ENCODE peak calls at places on chromosome 17, in eight cellular contexts. One of them, this sample, is unnamed.
A peak's percentile ranks its signal among the peaks of the same experiment; 100 is the strongest.

GRCh38 chr17:75722076-75722475 is 817 bp downstream of the ITGB4 start:
- DNase-seq in effector memory CD4-positive, alpha-beta T cell: no peak
- DNase-seq in testis: no peak
- DNase-seq in IMR-90: no peak
- DNase-seq in substantia nigra: no peak
- DNase-seq in thoracic aorta: no peak
- DNase-seq in dorsolateral prefrontal cortex: no peak
- DNase-seq in CD4-positive, alpha-beta memory T cell: no peak
- DNase-seq in this sample: no peak

GRCh38 chr17:76271669-76272540 is 6.8 kb downstream of the UBALD2 start:
- DNase-seq in effector memory CD4-positive, alpha-beta T cell: peak; percentile 57
- DNase-seq in testis: no peak
- DNase-seq in IMR-90: no peak
- DNase-seq in substantia nigra: no peak
- DNase-seq in thoracic aorta: no peak
- DNase-seq in dorsolateral prefrontal cortex: no peak
- DNase-seq in CD4-positive, alpha-beta memory T cell: peak; percentile 56
- DNase-seq in this sample: no peak

GRCh38 chr17:9817086-9817485 is 4.8 kb downstream of the GSG1L2 start:
- DNase-seq in effector memory CD4-positive, alpha-beta T cell: no peak
- DNase-seq in testis: peak; percentile 48
- DNase-seq in IMR-90: peak; percentile 23
- DNase-seq in substantia nigra: no peak
- DNase-seq in thoracic aorta: no peak
- DNase-seq in dorsolateral prefrontal cortex: peak; percentile 64
- DNase-seq in CD4-positive, alpha-beta memory T cell: no peak
- DNase-seq in this sample: peak; percentile 70

GRCh38 chr17:20173091-20173490 is 163.9 kb downstream of the SPECC1 start:
- DNase-seq in effector memory CD4-positive, alpha-beta T cell: no peak
- DNase-seq in testis: no peak
- DNase-seq in IMR-90: no peak
- DNase-seq in substantia nigra: no peak
- DNase-seq in thoracic aorta: no peak
- DNase-seq in dorsolateral prefrontal cortex: no peak
- DNase-seq in CD4-positive, alpha-beta memory T cell: no peak
- DNase-seq in this sample: no peak

GRCh38 chr17:55334285-55334684 is 69.5 kb downstream of the HLF start:
- DNase-seq in effector memory CD4-positive, alpha-beta T cell: no peak
- DNase-seq in testis: no peak
- DNase-seq in IMR-90: no peak
- DNase-seq in substantia nigra: no peak
- DNase-seq in thoracic aorta: no peak
- DNase-seq in dorsolateral prefrontal cortex: no peak
- DNase-seq in CD4-positive, alpha-beta memory T cell: no peak
- DNase-seq in this sample: no peak

GRCh38 chr17:17149520-17150449 is 56.3 kb downstream of the PLD6 start:
- DNase-seq in effector memory CD4-positive, alpha-beta T cell: no peak
- DNase-seq in testis: no peak
- DNase-seq in IMR-90: no peak
- DNase-seq in substantia nigra: no peak
- DNase-seq in thoracic aorta: no peak
- DNase-seq in dorsolateral prefrontal cortex: no peak
- DNase-seq in CD4-positive, alpha-beta memory T cell: no peak
- DNase-seq in this sample: no peak

GRCh38 chr17:61144137-61144536 is 255.5 kb upstream of the TBX2 start:
- DNase-seq in effector memory CD4-positive, alpha-beta T cell: no peak
- DNase-seq in testis: no peak
- DNase-seq in IMR-90: no peak
- DNase-seq in substantia nigra: no peak
- DNase-seq in thoracic aorta: no peak
- DNase-seq in dorsolateral prefrontal cortex: no peak
- DNase-seq in CD4-positive, alpha-beta memory T cell: no peak
- DNase-seq in this sample: no peak

GRCh38 chr17:79800325-79801155 is 3.7 kb upstream of the CBX8 start:
- DNase-seq in effector memory CD4-positive, alpha-beta T cell: no peak
- DNase-seq in testis: no peak
- DNase-seq in IMR-90: peak; percentile 39
- DNase-seq in substantia nigra: no peak
- DNase-seq in thoracic aorta: no peak
- DNase-seq in dorsolateral prefrontal cortex: no peak
- DNase-seq in CD4-positive, alpha-beta memory T cell: no peak
- DNase-seq in this sample: no peak

GRCh38 chr17:68029512-68030215 is 5.9 kb upstream of the KPNA2 start:
- DNase-seq in effector memory CD4-positive, alpha-beta T cell: no peak
- DNase-seq in testis: no peak
- DNase-seq in IMR-90: no peak
- DNase-seq in substantia nigra: no peak
- DNase-seq in thoracic aorta: no peak
- DNase-seq in dorsolateral prefrontal cortex: no peak
- DNase-seq in CD4-positive, alpha-beta memory T cell: no peak
- DNase-seq in this sample: no peak
- H3K27ac ChIP-seq in effector memory CD4-positive, alpha-beta T cell: no peak overlapping the region
- H3K27ac ChIP-seq in testis: no peak overlapping the region
- H3K27ac ChIP-seq in IMR-90: no peak overlapping the region
- H3K27ac ChIP-seq in substantia nigra: no peak overlapping the region
- H3K27ac ChIP-seq in thoracic aorta: no peak overlapping the region
- H3K27ac ChIP-seq in dorsolateral prefrontal cortex: no peak overlapping the region
- H3K27ac ChIP-seq in CD4-positive, alpha-beta memory T cell: no peak overlapping the region
- H3K27ac ChIP-seq in this sample: no peak overlapping the region

DNA sequence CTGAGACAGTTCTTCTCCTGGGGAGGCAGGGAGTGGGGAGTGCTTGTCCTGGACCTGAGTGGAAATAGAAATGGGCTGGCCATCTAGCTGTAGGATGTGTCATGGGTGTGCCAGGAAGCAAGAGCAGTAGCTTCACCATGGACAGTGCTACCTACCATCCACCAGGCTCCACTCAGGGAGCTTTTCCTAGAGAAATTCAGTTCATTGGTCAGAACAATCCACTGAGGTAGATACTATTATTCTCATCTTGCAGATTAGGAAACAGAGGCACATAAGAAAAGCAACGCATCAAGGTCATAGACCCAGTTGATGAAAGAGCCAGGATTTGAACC is 372.0 kb downstream of the SLC39A11 start:
- DNase-seq in effector memory CD4-positive, alpha-beta T cell: no peak
- DNase-seq in testis: no peak
- DNase-seq in IMR-90: no peak
- DNase-seq in substantia nigra: no peak
- DNase-seq in thoracic aorta: no peak
- DNase-seq in dorsolateral prefrontal cortex: no peak
- DNase-seq in CD4-positive, alpha-beta memory T cell: no peak
- DNase-seq in this sample: no peak
- H3K27ac ChIP-seq in effector memory CD4-positive, alpha-beta T cell: no peak overlapping the region
- H3K27ac ChIP-seq in testis: no peak overlapping the region
- H3K27ac ChIP-seq in IMR-90: no peak overlapping the region
- H3K27ac ChIP-seq in substantia nigra: no peak overlapping the region
- H3K27ac ChIP-seq in thoracic aorta: no peak overlapping the region
- H3K27ac ChIP-seq in dorsolateral prefrontal cortex: no peak overlapping the region
- H3K27ac ChIP-seq in CD4-positive, alpha-beta memory T cell: no peak overlapping the region
- H3K27ac ChIP-seq in this sample: no peak overlapping the region

DNA sequence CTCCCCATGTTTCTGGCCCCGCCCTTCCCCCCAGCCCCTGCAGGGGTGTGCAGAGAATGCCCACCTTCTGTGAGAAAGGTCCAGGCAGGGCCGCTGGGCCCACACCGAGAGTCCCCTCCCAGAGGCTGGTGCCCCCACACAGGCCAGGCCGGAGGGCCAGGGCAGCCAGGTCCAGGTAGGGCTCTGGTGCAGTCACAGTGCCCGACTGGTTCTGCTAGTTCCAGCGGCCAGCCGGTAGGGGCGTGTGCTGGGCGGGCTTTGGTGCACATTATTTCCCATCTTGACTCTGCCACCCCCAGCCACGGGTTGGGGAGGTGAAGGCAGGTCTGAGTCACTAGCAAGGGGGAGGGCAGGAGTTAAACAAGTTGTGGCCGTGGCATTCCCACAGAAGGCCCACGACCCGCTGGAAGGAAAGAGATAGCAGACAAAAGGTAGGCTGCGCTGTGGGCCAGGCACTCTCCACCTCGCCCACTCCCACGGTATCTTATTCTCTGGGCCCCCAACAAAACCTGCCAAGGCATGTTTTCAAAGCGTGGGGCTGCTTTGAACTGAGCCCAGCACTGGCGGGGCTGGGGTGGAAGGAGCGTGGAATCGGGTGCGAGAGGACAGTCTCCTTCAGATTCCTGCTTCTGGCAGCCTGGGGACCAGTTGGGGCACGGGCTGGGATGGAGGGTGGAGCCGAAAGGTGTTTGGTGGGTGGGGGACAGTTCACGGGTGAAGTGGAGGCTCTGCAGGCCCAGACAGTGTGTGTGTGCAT is 1.9 kb downstream of the EPN3 start:
- DNase-seq in effector memory CD4-positive, alpha-beta T cell: no peak
- DNase-seq in testis: no peak
- DNase-seq in IMR-90: no peak
- DNase-seq in substantia nigra: no peak
- DNase-seq in thoracic aorta: no peak
- DNase-seq in dorsolateral prefrontal cortex: no peak
- DNase-seq in CD4-positive, alpha-beta memory T cell: no peak
- DNase-seq in this sample: no peak
- H3K27ac ChIP-seq in effector memory CD4-positive, alpha-beta T cell: no peak overlapping the region
- H3K27ac ChIP-seq in testis: no peak overlapping the region
- H3K27ac ChIP-seq in IMR-90: no peak overlapping the region
- H3K27ac ChIP-seq in substantia nigra: no peak overlapping the region
- H3K27ac ChIP-seq in thoracic aorta: no peak overlapping the region
- H3K27ac ChIP-seq in dorsolateral prefrontal cortex: no peak overlapping the region
- H3K27ac ChIP-seq in CD4-positive, alpha-beta memory T cell: no peak overlapping the region
- H3K27ac ChIP-seq in this sample: peak overlapping the region; percentile 80

GRCh38 chr17:73340093-73340596 is 28.3 kb upstream of the CDC42EP4 start:
- DNase-seq in effector memory CD4-positive, alpha-beta T cell: no peak
- DNase-seq in testis: no peak
- DNase-seq in IMR-90: peak; percentile 95
- DNase-seq in substantia nigra: no peak
- DNase-seq in thoracic aorta: no peak
- DNase-seq in dorsolateral prefrontal cortex: no peak
- DNase-seq in CD4-positive, alpha-beta memory T cell: no peak
- DNase-seq in this sample: peak; percentile 90
- H3K27ac ChIP-seq in effector memory CD4-positive, alpha-beta T cell: no peak overlapping the region
- H3K27ac ChIP-seq in testis: no peak overlapping the region
- H3K27ac ChIP-seq in IMR-90: peak overlapping the region; percentile 81
- H3K27ac ChIP-seq in substantia nigra: no peak overlapping the region
- H3K27ac ChIP-seq in thoracic aorta: peak overlapping the region; percentile 66
- H3K27ac ChIP-seq in dorsolateral prefrontal cortex: peak overlapping the region; percentile 47
- H3K27ac ChIP-seq in CD4-positive, alpha-beta memory T cell: no peak overlapping the region
- H3K27ac ChIP-seq in this sample: peak overlapping the region; percentile 76

DNA sequence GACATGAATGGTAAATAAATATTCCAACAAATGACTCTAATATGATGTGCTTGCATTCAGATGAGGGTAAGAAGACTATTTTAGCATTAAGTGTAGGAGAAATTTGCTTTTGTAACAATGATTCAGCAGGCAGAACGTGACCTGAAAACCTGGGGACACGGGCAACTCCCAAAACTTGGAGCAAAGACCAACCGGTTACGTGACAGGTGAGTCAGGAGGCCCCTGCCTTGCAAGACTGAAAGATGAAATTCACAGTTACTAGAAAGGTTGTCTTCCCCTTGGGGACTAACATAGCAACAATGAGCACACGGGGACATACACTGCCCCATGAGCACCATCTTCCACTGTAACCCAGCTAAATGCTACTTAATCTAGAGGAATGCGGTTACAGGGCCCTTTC is 33.5 kb upstream of the ERN1 start:
- DNase-seq in effector memory CD4-positive, alpha-beta T cell: no peak
- DNase-seq in testis: no peak
- DNase-seq in IMR-90: no peak
- DNase-seq in substantia nigra: no peak
- DNase-seq in thoracic aorta: no peak
- DNase-seq in dorsolateral prefrontal cortex: no peak
- DNase-seq in CD4-positive, alpha-beta memory T cell: no peak
- DNase-seq in this sample: no peak
- H3K27ac ChIP-seq in effector memory CD4-positive, alpha-beta T cell: no peak overlapping the region
- H3K27ac ChIP-seq in testis: no peak overlapping the region
- H3K27ac ChIP-seq in IMR-90: no peak overlapping the region
- H3K27ac ChIP-seq in substantia nigra: no peak overlapping the region
- H3K27ac ChIP-seq in thoracic aorta: no peak overlapping the region
- H3K27ac ChIP-seq in dorsolateral prefrontal cortex: no peak overlapping the region
- H3K27ac ChIP-seq in CD4-positive, alpha-beta memory T cell: no peak overlapping the region
- H3K27ac ChIP-seq in this sample: no peak overlapping the region

DNA sequence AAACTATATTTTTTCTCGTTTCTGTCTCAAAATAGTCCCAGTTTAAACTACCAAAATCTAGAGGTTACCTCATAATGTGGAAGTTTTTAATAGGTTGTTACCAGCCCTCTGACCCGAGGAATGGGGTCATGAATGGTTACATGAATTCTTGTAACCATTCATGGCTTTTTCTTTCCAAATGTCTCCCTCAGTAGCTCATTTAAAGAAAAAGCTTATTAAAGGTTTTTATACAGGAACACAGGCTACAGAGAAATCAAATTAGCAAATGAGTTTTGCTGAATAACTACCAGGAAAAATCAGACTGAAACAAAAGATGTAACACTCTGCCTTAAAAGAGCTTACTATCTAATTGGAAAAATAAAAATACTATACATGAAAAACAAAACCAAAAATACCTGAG is 63.4 kb downstream of the SMURF2 start:
- DNase-seq in effector memory CD4-positive, alpha-beta T cell: no peak
- DNase-seq in testis: no peak
- DNase-seq in IMR-90: no peak
- DNase-seq in substantia nigra: no peak
- DNase-seq in thoracic aorta: no peak
- DNase-seq in dorsolateral prefrontal cortex: no peak
- DNase-seq in CD4-positive, alpha-beta memory T cell: no peak
- DNase-seq in this sample: no peak
- H3K27ac ChIP-seq in effector memory CD4-positive, alpha-beta T cell: no peak overlapping the region
- H3K27ac ChIP-seq in testis: no peak overlapping the region
- H3K27ac ChIP-seq in IMR-90: no peak overlapping the region
- H3K27ac ChIP-seq in substantia nigra: no peak overlapping the region
- H3K27ac ChIP-seq in thoracic aorta: no peak overlapping the region
- H3K27ac ChIP-seq in dorsolateral prefrontal cortex: no peak overlapping the region
- H3K27ac ChIP-seq in CD4-positive, alpha-beta memory T cell: no peak overlapping the region
- H3K27ac ChIP-seq in this sample: no peak overlapping the region

GRCh38 chr17:46121165-46121764 is 72.0 kb downstream of the KANSL1 start:
- DNase-seq in effector memory CD4-positive, alpha-beta T cell: no peak
- DNase-seq in testis: no peak
- DNase-seq in IMR-90: no peak
- DNase-seq in substantia nigra: no peak
- DNase-seq in thoracic aorta: no peak
- DNase-seq in dorsolateral prefrontal cortex: no peak
- DNase-seq in CD4-positive, alpha-beta memory T cell: no peak
- DNase-seq in this sample: no peak
- H3K27ac ChIP-seq in effector memory CD4-positive, alpha-beta T cell: no peak overlapping the region
- H3K27ac ChIP-seq in testis: no peak overlapping the region
- H3K27ac ChIP-seq in IMR-90: no peak overlapping the region
- H3K27ac ChIP-seq in substantia nigra: peak overlapping the region; percentile 71
- H3K27ac ChIP-seq in thoracic aorta: no peak overlapping the region
- H3K27ac ChIP-seq in dorsolateral prefrontal cortex: peak overlapping the region; percentile 48
- H3K27ac ChIP-seq in CD4-positive, alpha-beta memory T cell: no peak overlapping the region
- H3K27ac ChIP-seq in this sample: no peak overlapping the region